ENCODE peak calls at places on chromosomes 11 and 22, in six cellular contexts. One of them, this sample, is unnamed.

GRCh38 chr11:48210052-48210451 is 6.6 kb upstream of the OR4B1 start:
- DNase-seq in CD8-positive, alpha-beta T cell: no peak
- DNase-seq in non-pigmented ciliary epithelial cell: no peak
- DNase-seq in DMS79 treated with DMSO at 0.1 percent for 48 hours: no peak
- DNase-seq in RPMI8226: no peak
- DNase-seq in fibroblast of villous mesenchyme: peak
- DNase-seq in this sample: peak

GRCh38 chr11:57791321-57792059 is 29.9 kb downstream of the CTNND1 start:
- DNase-seq in CD8-positive, alpha-beta T cell: no peak
- DNase-seq in non-pigmented ciliary epithelial cell: no peak
- DNase-seq in DMS79 treated with DMSO at 0.1 percent for 48 hours: no peak
- DNase-seq in RPMI8226: no peak
- DNase-seq in fibroblast of villous mesenchyme: no peak
- DNase-seq in this sample: no peak

GRCh38 chr11:14773755-14774154 is 118.3 kb downstream of the CYP2R1 start:
- DNase-seq in CD8-positive, alpha-beta T cell: no peak
- DNase-seq in non-pigmented ciliary epithelial cell: no peak
- DNase-seq in DMS79 treated with DMSO at 0.1 percent for 48 hours: no peak
- DNase-seq in RPMI8226: no peak
- DNase-seq in fibroblast of villous mesenchyme: peak
- DNase-seq in this sample: peak

GRCh38 chr22:24465566-24465965 is 29.6 kb upstream of the UPB1 start:
- DNase-seq in CD8-positive, alpha-beta T cell: no peak
- DNase-seq in non-pigmented ciliary epithelial cell: peak
- DNase-seq in DMS79 treated with DMSO at 0.1 percent for 48 hours: peak
- DNase-seq in RPMI8226: no peak
- DNase-seq in fibroblast of villous mesenchyme: peak
- DNase-seq in this sample: peak

GRCh38 chr11:121654506-121655480 is 202.0 kb upstream of the SORL1-AS1 start:
- DNase-seq in CD8-positive, alpha-beta T cell: no peak
- DNase-seq in non-pigmented ciliary epithelial cell: no peak
- DNase-seq in DMS79 treated with DMSO at 0.1 percent for 48 hours: peak
- DNase-seq in RPMI8226: no peak
- DNase-seq in fibroblast of villous mesenchyme: peak
- DNase-seq in this sample: no peak

GRCh38 chr11:96235725-96236124 is 107.3 kb downstream of the MAML2 start:
- DNase-seq in CD8-positive, alpha-beta T cell: no peak
- DNase-seq in non-pigmented ciliary epithelial cell: no peak
- DNase-seq in DMS79 treated with DMSO at 0.1 percent for 48 hours: no peak
- DNase-seq in RPMI8226: no peak
- DNase-seq in fibroblast of villous mesenchyme: peak
- DNase-seq in this sample: no peak

GRCh38 chr11:35464308-35464707 is 45.0 kb upstream of the SLC1A2 start:
- DNase-seq in CD8-positive, alpha-beta T cell: no peak
- DNase-seq in non-pigmented ciliary epithelial cell: no peak
- DNase-seq in DMS79 treated with DMSO at 0.1 percent for 48 hours: no peak
- DNase-seq in RPMI8226: no peak
- DNase-seq in fibroblast of villous mesenchyme: no peak
- DNase-seq in this sample: peak

GRCh38 chr11:31640611-31641010 is 131.0 kb downstream of the ELP4 start:
- DNase-seq in CD8-positive, alpha-beta T cell: no peak
- DNase-seq in non-pigmented ciliary epithelial cell: no peak
- DNase-seq in DMS79 treated with DMSO at 0.1 percent for 48 hours: no peak
- DNase-seq in RPMI8226: no peak
- DNase-seq in fibroblast of villous mesenchyme: no peak
- DNase-seq in this sample: no peak

GRCh38 chr11:104366321-104366734 is 202.4 kb upstream of the PDGFD start:
- DNase-seq in CD8-positive, alpha-beta T cell: no peak
- DNase-seq in non-pigmented ciliary epithelial cell: no peak
- DNase-seq in DMS79 treated with DMSO at 0.1 percent for 48 hours: no peak
- DNase-seq in RPMI8226: no peak
- DNase-seq in fibroblast of villous mesenchyme: no peak
- DNase-seq in this sample: no peak

GRCh38 chr11:11624206-11624605 is 2.4 kb upstream of the GALNT18 start:
- DNase-seq in CD8-positive, alpha-beta T cell: no peak
- DNase-seq in non-pigmented ciliary epithelial cell: no peak
- DNase-seq in DMS79 treated with DMSO at 0.1 percent for 48 hours: no peak
- DNase-seq in RPMI8226: no peak
- DNase-seq in fibroblast of villous mesenchyme: no peak
- DNase-seq in this sample: no peak

GRCh38 chr11:67381244-67381972 is 8.0 kb upstream of the CLCF1 start:
- DNase-seq in CD8-positive, alpha-beta T cell: no peak
- DNase-seq in non-pigmented ciliary epithelial cell: no peak
- DNase-seq in DMS79 treated with DMSO at 0.1 percent for 48 hours: no peak
- DNase-seq in RPMI8226: no peak
- DNase-seq in fibroblast of villous mesenchyme: no peak
- DNase-seq in this sample: no peak

GRCh38 chr11:93542753-93543246 is 391 bp downstream of the SMCO4 start:
- DNase-seq in CD8-positive, alpha-beta T cell: no peak
- DNase-seq in non-pigmented ciliary epithelial cell: no peak
- DNase-seq in DMS79 treated with DMSO at 0.1 percent for 48 hours: no peak
- DNase-seq in RPMI8226: no peak
- DNase-seq in fibroblast of villous mesenchyme: no peak
- DNase-seq in this sample: no peak

GRCh38 chr11:65109231-65110198 is 2.2 kb upstream of the TM7SF2 start:
- DNase-seq in CD8-positive, alpha-beta T cell: no peak
- DNase-seq in non-pigmented ciliary epithelial cell: no peak
- DNase-seq in DMS79 treated with DMSO at 0.1 percent for 48 hours: no peak
- DNase-seq in RPMI8226: no peak
- DNase-seq in fibroblast of villous mesenchyme: no peak
- DNase-seq in this sample: no peak

GRCh38 chr22:38083931-38084631 is at the start of gene SLC16A8:
- DNase-seq in CD8-positive, alpha-beta T cell: no peak
- DNase-seq in non-pigmented ciliary epithelial cell: no peak
- DNase-seq in DMS79 treated with DMSO at 0.1 percent for 48 hours: no peak
- DNase-seq in RPMI8226: no peak
- DNase-seq in fibroblast of villous mesenchyme: no peak
- DNase-seq in this sample: no peak

GRCh38 chr11:76163289-76163880 is 42.9 kb downstream of the WNT11 start:
- DNase-seq in CD8-positive, alpha-beta T cell: no peak
- DNase-seq in non-pigmented ciliary epithelial cell: no peak
- DNase-seq in DMS79 treated with DMSO at 0.1 percent for 48 hours: no peak
- DNase-seq in RPMI8226: no peak
- DNase-seq in fibroblast of villous mesenchyme: no peak
- DNase-seq in this sample: no peak

GRCh38 chr11:64224151-64224890 is 1.7 kb downstream of the TRPT1 start:
- DNase-seq in CD8-positive, alpha-beta T cell: no peak
- DNase-seq in non-pigmented ciliary epithelial cell: no peak
- DNase-seq in DMS79 treated with DMSO at 0.1 percent for 48 hours: no peak
- DNase-seq in RPMI8226: no peak
- DNase-seq in fibroblast of villous mesenchyme: no peak
- DNase-seq in this sample: no peak

GRCh38 chr11:17929171-17929570 is 83.7 kb downstream of the SERGEF start:
- DNase-seq in CD8-positive, alpha-beta T cell: no peak
- DNase-seq in non-pigmented ciliary epithelial cell: no peak
- DNase-seq in DMS79 treated with DMSO at 0.1 percent for 48 hours: no peak
- DNase-seq in RPMI8226: no peak
- DNase-seq in fibroblast of villous mesenchyme: no peak
- DNase-seq in this sample: no peak

GRCh38 chr11:122044086-122044485 is 71.9 kb downstream of the BLID start:
- DNase-seq in CD8-positive, alpha-beta T cell: no peak
- DNase-seq in non-pigmented ciliary epithelial cell: no peak
- DNase-seq in DMS79 treated with DMSO at 0.1 percent for 48 hours: no peak
- DNase-seq in RPMI8226: no peak
- DNase-seq in fibroblast of villous mesenchyme: no peak
- DNase-seq in this sample: peak

GRCh38 chr11:45995342-45995734 is 72.9 kb downstream of the LARGE2 start:
- DNase-seq in CD8-positive, alpha-beta T cell: no peak
- DNase-seq in non-pigmented ciliary epithelial cell: no peak
- DNase-seq in DMS79 treated with DMSO at 0.1 percent for 48 hours: no peak
- DNase-seq in RPMI8226: no peak
- DNase-seq in fibroblast of villous mesenchyme: no peak
- DNase-seq in this sample: no peak

GRCh38 chr11:10540546-10540914 is 457 bp downstream of the RNF141 start:
- DNase-seq in CD8-positive, alpha-beta T cell: no peak
- DNase-seq in non-pigmented ciliary epithelial cell: no peak
- DNase-seq in DMS79 treated with DMSO at 0.1 percent for 48 hours: peak
- DNase-seq in RPMI8226: peak
- DNase-seq in fibroblast of villous mesenchyme: peak
- DNase-seq in this sample: peak

GRCh38 chr22:37581534-37581933 is 1.6 kb upstream of the LGALS2 start:
- DNase-seq in CD8-positive, alpha-beta T cell: no peak
- DNase-seq in non-pigmented ciliary epithelial cell: no peak
- DNase-seq in DMS79 treated with DMSO at 0.1 percent for 48 hours: no peak
- DNase-seq in RPMI8226: no peak
- DNase-seq in fibroblast of villous mesenchyme: no peak
- DNase-seq in this sample: no peak

GRCh38 chr11:16605971-16606783 is 132.3 kb upstream of the C11orf58 start:
- DNase-seq in CD8-positive, alpha-beta T cell: peak
- DNase-seq in non-pigmented ciliary epithelial cell: peak
- DNase-seq in DMS79 treated with DMSO at 0.1 percent for 48 hours: peak
- DNase-seq in RPMI8226: peak
- DNase-seq in fibroblast of villous mesenchyme: peak
- DNase-seq in this sample: peak

GRCh38 chr11:3341298-3341697 is 37.6 kb downstream of the ZNF195 start:
- DNase-seq in CD8-positive, alpha-beta T cell: peak
- DNase-seq in non-pigmented ciliary epithelial cell: no peak
- DNase-seq in DMS79 treated with DMSO at 0.1 percent for 48 hours: no peak
- DNase-seq in RPMI8226: peak
- DNase-seq in fibroblast of villous mesenchyme: peak
- DNase-seq in this sample: peak

This sample was measured in LHCN-M2.